ENCODE peak calls at places on chromosomes 13 and 19, in nine cellular contexts. B, N, W, F, R, A, P, T and V are unnamed samples.

GRCh38 chr19:27719034-27719433 is 1493.9 kb downstream of the UQCRFS1 start:
- DNase-seq in B (no peak), N (no peak), W (no peak), F (no peak), R (no peak), A (no peak), P (no peak), T (no peak), V (no peak)

GRCh38 chr19:17420267-17420924 is 549 bp downstream of the MVB12A start:
- DNase-seq in B (peak; percentile 62), N (peak; percentile 21), W (peak; percentile 68), F (peak; percentile 50), R (peak; percentile 34), A (peak; percentile 51), P (no peak), T (no peak), V (no peak)

GRCh38 chr13:36750946-36751345 is 68.1 kb upstream of the RFXAP start:
- DNase-seq in B (no peak), N (no peak), W (no peak), F (no peak), R (no peak), A (no peak), P (no peak), T (no peak), V (no peak)

GRCh38 chr19:55432355-55432959 is 10.6 kb downstream of the SHISA7 start:
- DNase-seq in B (no peak), N (no peak), W (no peak), F (peak; percentile 42), R (no peak), A (no peak), P (no peak), T (no peak), V (no peak)

GRCh38 chr13:52840066-52840465 is 8.4 kb downstream of the PCDH8 start:
- DNase-seq in B (no peak), N (no peak), W (no peak), F (no peak), R (no peak), A (no peak), P (no peak), T (no peak), V (no peak)

GRCh38 chr13:53783466-53783865 is 754.9 kb downstream of the OLFM4 start:
- DNase-seq in B (no peak), N (peak; percentile 24), W (no peak), F (no peak), R (no peak), A (no peak), P (no peak), T (no peak), V (no peak)

GRCh38 chr13:94972262-94972661 is 259.9 kb upstream of the SOX21 start:
- DNase-seq in B (no peak), N (no peak), W (no peak), F (no peak), R (no peak), A (no peak), P (no peak), T (no peak), V (no peak)

GRCh38 chr13:95752677-95753076 is 75.7 kb downstream of the DNAJC3 start:
- DNase-seq in B (no peak), N (no peak), W (no peak), F (no peak), R (no peak), A (no peak), P (no peak), T (no peak), V (no peak)

GRCh38 chr13:96052655-96053002 is 572 bp downstream of the UGGT2 start:
- DNase-seq in B (no peak), N (no peak), W (no peak), F (peak; percentile 87), R (no peak), A (no peak), P (peak; percentile 49), T (peak; percentile 70), V (peak; percentile 54)

GRCh38 chr13:114313061-114313860 is 1.0 kb upstream of the CHAMP1 start:
- DNase-seq in B (no peak), N (no peak), W (peak; percentile 25), F (peak; percentile 41), R (no peak), A (peak; percentile 16), P (no peak), T (no peak), V (no peak)

GRCh38 chr13:85417807-85418206 is 381.4 kb downstream of the SLITRK6 start:
- DNase-seq in B (no peak), N (no peak), W (no peak), F (no peak), R (no peak), A (no peak), P (no peak), T (no peak), V (no peak)

GRCh38 chr13:43180036-43180660 is 156.8 kb downstream of the DNAJC15 start:
- DNase-seq in B (no peak), N (no peak), W (no peak), F (no peak), R (no peak), A (no peak), P (no peak), T (no peak), V (no peak)

GRCh38 chr19:6038634-6039405 is 60.9 kb upstream of the RANBP3 start:
- DNase-seq in B (no peak), N (no peak), W (no peak), F (no peak), R (no peak), A (no peak), P (no peak), T (no peak), V (no peak)

GRCh38 chr13:21232599-21232998 is 56.1 kb downstream of the MRPL57 start:
- DNase-seq in B (no peak), N (no peak), W (no peak), F (no peak), R (no peak), A (no peak), P (no peak), T (no peak), V (no peak)

DNA sequence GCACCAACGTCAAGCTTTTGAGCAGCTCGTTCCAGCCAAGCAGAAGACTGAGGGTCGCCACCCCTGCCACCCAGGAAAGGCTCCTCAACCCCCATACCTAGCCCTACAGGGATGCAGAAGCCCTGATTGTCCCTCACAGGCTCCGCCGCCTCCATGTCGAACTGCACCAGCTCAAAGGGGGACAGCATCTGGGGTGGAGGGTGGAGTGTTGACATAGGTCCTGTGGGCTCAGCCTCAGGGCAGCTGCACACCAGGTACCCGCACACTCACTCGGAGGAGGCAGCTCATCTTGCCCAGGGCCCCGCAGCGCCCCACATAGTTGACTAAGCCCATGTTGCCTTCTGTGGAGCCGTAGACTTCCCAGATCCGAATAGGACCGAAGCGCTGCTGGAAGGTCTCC is 11.6 kb downstream of the SLC27A5 start:
- DNase-seq in B (no peak), N (no peak), W (no peak), F (no peak), R (no peak), A (no peak), P (no peak), T (no peak), V (no peak)
- H3K4me3 ChIP-seq in B (peak overlapping the region; percentile 65), N (no peak overlapping the region), W (no peak overlapping the region), F (no peak overlapping the region), R (peak overlapping the region; percentile 66), A (no peak overlapping the region), P (peak overlapping the region; percentile 76), T (no peak overlapping the region), V (peak overlapping the region; percentile 58)

GRCh38 chr19:32337176-32337808 is 8.1 kb upstream of the ZNF507 start:
- DNase-seq in B (no peak), N (no peak), W (no peak), F (peak; percentile 40), R (no peak), A (no peak), P (no peak), T (no peak), V (no peak)
- H3K4me3 ChIP-seq in B (no peak overlapping the region), N (no peak overlapping the region), W (no peak overlapping the region), F (peak overlapping the region; percentile 71), R (peak overlapping the region; percentile 49), A (no peak overlapping the region), P (peak overlapping the region; percentile 43), T (no peak overlapping the region), V (peak overlapping the region; percentile 3)

GRCh38 chr19:10625762-10626138 is 397 bp downstream of the SLC44A2 start:
- DNase-seq in B (no peak), N (peak; percentile 19), W (no peak), F (no peak), R (no peak), A (no peak), P (no peak), T (no peak), V (no peak)

GRCh38 chr19:10620786-10621185 is 4.6 kb upstream of the SLC44A2 start:
- DNase-seq in B (no peak), N (no peak), W (no peak), F (no peak), R (no peak), A (no peak), P (no peak), T (no peak), V (no peak)

GRCh38 chr19:10621966-10622365 is 3.4 kb upstream of the SLC44A2 start:
- DNase-seq in B (no peak), N (no peak), W (no peak), F (no peak), R (no peak), A (no peak), P (no peak), T (no peak), V (no peak)

GRCh38 chr19:10624585-10624984 is 768 bp upstream of the SLC44A2 start:
- DNase-seq in B (no peak), N (no peak), W (no peak), F (no peak), R (no peak), A (peak; percentile 48), P (no peak), T (no peak), V (no peak)

GRCh38 chr19:10625003-10625761 is at the start of gene SLC44A2:
- DNase-seq in B (peak; percentile 89), N (peak; percentile 95), W (peak; percentile 84), F (peak; percentile 86), R (peak; percentile 84), A (peak; percentile 93), P (peak; percentile 49), T (peak; percentile 6), V (no peak)
- H3K4me3 ChIP-seq in B (peak within 1 kb of the TSS; percentile 71), N (peak within 1 kb of the TSS; percentile 46), W (no peak within 1 kb of the TSS), F (peak within 1 kb of the TSS; percentile 69), R (peak within 1 kb of the TSS; percentile 60), A (peak within 1 kb of the TSS; percentile 65), P (peak within 1 kb of the TSS; percentile 70), T (peak within 1 kb of the TSS; percentile 61), V (peak within 1 kb of the TSS; percentile 69)

GRCh38 chr13:110523180-110523579 is 38.3 kb downstream of the RAB20 start:
- DNase-seq in B (no peak), N (no peak), W (no peak), F (no peak), R (no peak), A (no peak), P (no peak), T (no peak), V (no peak)

GRCh38 chr13:110519506-110519905 is 42.0 kb downstream of the RAB20 start:
- DNase-seq in B (no peak), N (no peak), W (no peak), F (no peak), R (no peak), A (no peak), P (no peak), T (no peak), V (no peak)

GRCh38 chr13:110520431-110521295 is 40.9 kb downstream of the RAB20 start:
- DNase-seq in B (peak; percentile 85), N (peak; percentile 73), W (peak; percentile 92), F (peak; percentile 85), R (peak; percentile 75), A (peak; percentile 88), P (peak; percentile 80), T (peak; percentile 55), V (no peak)

GRCh38 chr13:110521946-110522345 is 39.6 kb downstream of the RAB20 start:
- DNase-seq in B (peak; percentile 68), N (no peak), W (no peak), F (no peak), R (no peak), A (no peak), P (no peak), T (no peak), V (no peak)

GRCh38 chr13:110521296-110521680 is 40.2 kb downstream of the RAB20 start:
- DNase-seq in B (no peak), N (no peak), W (no peak), F (peak; percentile 19), R (no peak), A (no peak), P (no peak), T (no peak), V (no peak)
- H3K4me3 ChIP-seq in B (no peak overlapping the region), N (no peak overlapping the region), W (no peak overlapping the region), F (no peak overlapping the region), R (no peak overlapping the region), A (no peak overlapping the region), P (no peak overlapping the region), T (no peak overlapping the region), V (no peak overlapping the region)